ENCODE peak calls at places on chromosome X, in eight cellular contexts. F is cardiac muscle cell; Q is CD4-positive, CD25-positive, alpha-beta regulatory T cell; N is osteoblast; O is endothelial cell of umbilical vein; M is ovary; G is sigmoid colon; S is OCI-LY7. X is an unnamed sample.

GRCh38 chrX:107562482-107562881 is 65.8 kb upstream of the PRPS1 start:
- DNase-seq in G (no peak), N (peak; percentile 79), S (no peak), O (no peak), F (peak; percentile 64), Q (no peak), M (no peak), X (no peak)

GRCh38 chrX:31130457-31131215 is 58.8 kb upstream of the FTHL17 start:
- DNase-seq in G (no peak), O (no peak), Q (no peak), F (peak; percentile 26), S (no peak), M (no peak), N (no peak), X (no peak)

GRCh38 chrX:137033774-137034507 is at the start of gene GPR101:
- DNase-seq in N (no peak), G (no peak), Q (peak; percentile 16), F (no peak), O (no peak), S (no peak), M (no peak), X (no peak)

GRCh38 chrX:3820170-3820569 is 106.7 kb upstream of the PRKX start:
- DNase-seq in M (no peak), N (peak; percentile 77), Q (no peak), F (peak; percentile 61), S (no peak), O (no peak), G (no peak), X (no peak)

GRCh38 chrX:23756165-23756564 is 13.1 kb upstream of the ACOT9 start:
- DNase-seq in O (peak; percentile 54), M (no peak), G (peak; percentile 68), Q (peak; percentile 82), F (peak; percentile 65), N (peak; percentile 53), S (peak; percentile 73), X (peak; percentile 49)

GRCh38 chrX:136198010-136198409 is 50.7 kb downstream of the FHL1 start:
- DNase-seq in N (no peak), M (no peak), Q (no peak), G (no peak), S (no peak), O (no peak), F (no peak), X (no peak)

GRCh38 chrX:108485960-108486359 is 46.3 kb downstream of the COL4A5 start:
- DNase-seq in N (no peak), S (no peak), O (no peak), Q (no peak), G (no peak), F (no peak), M (no peak), X (no peak)

GRCh38 chrX:124256209-124256608 is 76.3 kb upstream of the TEX13D start:
- DNase-seq in O (no peak), G (peak; percentile 71), F (peak; percentile 16), S (no peak), Q (no peak), N (no peak), M (no peak), X (no peak)

GRCh38 chrX:134171661-134172587 is 65.1 kb upstream of the CCDC160 start:
- DNase-seq in S (no peak), Q (peak; percentile 62), F (peak; percentile 22), G (no peak), M (peak; percentile 29), O (peak; percentile 4), N (peak; percentile 47), X (no peak)

GRCh38 chrX:134173541-134174272 is 63.3 kb upstream of the CCDC160 start:
- DNase-seq in S (no peak), Q (peak; percentile 42), M (no peak), O (no peak), F (no peak), G (no peak), N (no peak), X (no peak)

GRCh38 chrX:134172588-134173259 is 64.3 kb upstream of the CCDC160 start:
- DNase-seq in Q (peak; percentile 56), N (peak; percentile 73), G (no peak), F (peak; percentile 8), S (no peak), M (peak; percentile 21), O (peak; percentile 10), X (peak; percentile 48)

GRCh38 chrX:134174859-134175258 is 62.1 kb upstream of the CCDC160 start:
- DNase-seq in Q (no peak), F (no peak), N (peak; percentile 35), O (no peak), M (no peak), S (no peak), G (no peak), X (no peak)

GRCh38 chrX:134174273-134174660 is 62.7 kb upstream of the CCDC160 start:
- DNase-seq in F (no peak), S (no peak), O (no peak), N (peak; percentile 69), M (no peak), G (no peak), Q (no peak), X (no peak)
- H3K4me1 ChIP-seq in F (peaks cover 42% of the 10 kb centered on the region), S (no peaks in the 10 kb centered on the region), O (no peaks in the 10 kb centered on the region), N (no peaks in the 10 kb centered on the region), M (no peaks in the 10 kb centered on the region), G (peaks cover 5% of the 10 kb centered on the region), Q (peaks cover 7% of the 10 kb centered on the region), X (no peaks in the 10 kb centered on the region)

GRCh38 chrX:129361566-129361965 is 161.7 kb downstream of the SMARCA1 start:
- DNase-seq in N (no peak), F (no peak), S (no peak), Q (no peak), M (no peak), O (no peak), G (no peak), X (no peak)

GRCh38 chrX:129359269-129359668 is 164.0 kb downstream of the SMARCA1 start:
- DNase-seq in N (peak; percentile 27), F (peak; percentile 2), O (peak; percentile 2), M (no peak), S (no peak), Q (no peak), G (no peak), X (no peak)

DNA sequence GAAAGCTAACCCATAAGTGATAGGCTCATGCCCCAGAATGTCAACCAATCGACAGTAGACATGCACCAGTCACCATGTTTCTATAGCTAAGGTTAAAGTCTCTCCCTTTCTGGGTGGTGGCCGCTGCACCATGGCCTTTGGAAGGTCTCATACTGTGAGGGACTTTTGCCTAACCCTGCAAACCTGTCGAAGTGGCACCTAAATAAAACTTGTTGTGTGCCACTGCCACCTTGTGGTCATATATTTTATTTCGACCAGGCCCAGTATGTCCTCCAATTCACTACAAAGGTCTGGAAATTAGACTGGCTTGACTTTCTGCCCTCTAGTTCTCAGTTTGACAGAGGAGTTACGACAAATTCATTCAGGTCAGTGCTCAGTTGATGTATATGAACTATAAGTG is 163.1 kb downstream of the SMARCA1 start:
- DNase-seq in M (no peak), Q (peak; percentile 63), N (no peak), O (peak; percentile 44), F (peak; percentile 43), S (peak; percentile 47), G (no peak), X (no peak)
- H3K27ac ChIP-seq in M (no peak overlapping the region), Q (no peak overlapping the region), N (no peak overlapping the region), O (no peak overlapping the region), F (no peak overlapping the region), S (no peak overlapping the region), G (no peak overlapping the region), X (no peak overlapping the region)

GRCh38 chrX:153792368-153792767 is 1.8 kb downstream of the IDH3G start:
- DNase-seq in O (no peak), M (no peak), N (no peak), F (no peak), S (no peak), G (no peak), Q (no peak), X (no peak)

GRCh38 chrX:153794018-153794896 is at the start of the genes IDH3G and SSR4:
- DNase-seq in M (peak; percentile 94), O (peak; percentile 96), Q (peak; percentile 95), N (peak; percentile 100), G (peak; percentile 97), F (peak; percentile 97), S (peak; percentile 94), X (peak; percentile 94)

GRCh38 chrX:153791104-153791852 is 2.9 kb downstream of the IDH3G start:
- DNase-seq in Q (no peak), G (no peak), S (no peak), N (no peak), F (no peak), O (no peak), M (no peak), X (no peak)

GRCh38 chrX:153793291-153793690 is 884 bp downstream of the IDH3G start:
- DNase-seq in N (no peak), S (no peak), O (no peak), Q (no peak), F (peak; percentile 5), G (no peak), M (no peak), X (no peak)

GRCh38 chrX:153789654-153790053 is 4.5 kb downstream of the IDH3G start:
- DNase-seq in N (no peak), O (no peak), Q (no peak), G (no peak), S (no peak), M (no peak), F (no peak), X (no peak)
- H3K36me3 ChIP-seq in N (peaks cover 4% of the 10 kb centered on the region), O (no peaks in the 10 kb centered on the region), Q (peaks cover 6% of the 10 kb centered on the region), G (no peaks in the 10 kb centered on the region), S (peaks cover 6% of the 10 kb centered on the region), M (no peaks in the 10 kb centered on the region), F (no peaks in the 10 kb centered on the region), X (peaks cover 46% of the 10 kb centered on the region)

GRCh38 chrX:19752043-19752442 is 135.4 kb downstream of the SH3KBP1 start:
- DNase-seq in O (no peak), G (no peak), Q (no peak), S (no peak), F (no peak), N (no peak), M (no peak), X (no peak)

GRCh38 chrX:19751068-19751467 is 136.3 kb downstream of the SH3KBP1 start:
- DNase-seq in F (no peak), N (no peak), G (no peak), M (no peak), S (no peak), O (no peak), Q (no peak), X (no peak)

GRCh38 chrX:19748898-19749680 is 138.3 kb downstream of the SH3KBP1 start:
- DNase-seq in G (no peak), F (no peak), Q (no peak), M (no peak), S (no peak), O (no peak), N (no peak), X (no peak)

GRCh38 chrX:19747672-19748610 is 139.5 kb downstream of the SH3KBP1 start:
- DNase-seq in F (no peak), N (no peak), M (no peak), G (peak; percentile 63), S (peak; percentile 83), O (no peak), Q (peak; percentile 93), X (peak; percentile 39)

DNA sequence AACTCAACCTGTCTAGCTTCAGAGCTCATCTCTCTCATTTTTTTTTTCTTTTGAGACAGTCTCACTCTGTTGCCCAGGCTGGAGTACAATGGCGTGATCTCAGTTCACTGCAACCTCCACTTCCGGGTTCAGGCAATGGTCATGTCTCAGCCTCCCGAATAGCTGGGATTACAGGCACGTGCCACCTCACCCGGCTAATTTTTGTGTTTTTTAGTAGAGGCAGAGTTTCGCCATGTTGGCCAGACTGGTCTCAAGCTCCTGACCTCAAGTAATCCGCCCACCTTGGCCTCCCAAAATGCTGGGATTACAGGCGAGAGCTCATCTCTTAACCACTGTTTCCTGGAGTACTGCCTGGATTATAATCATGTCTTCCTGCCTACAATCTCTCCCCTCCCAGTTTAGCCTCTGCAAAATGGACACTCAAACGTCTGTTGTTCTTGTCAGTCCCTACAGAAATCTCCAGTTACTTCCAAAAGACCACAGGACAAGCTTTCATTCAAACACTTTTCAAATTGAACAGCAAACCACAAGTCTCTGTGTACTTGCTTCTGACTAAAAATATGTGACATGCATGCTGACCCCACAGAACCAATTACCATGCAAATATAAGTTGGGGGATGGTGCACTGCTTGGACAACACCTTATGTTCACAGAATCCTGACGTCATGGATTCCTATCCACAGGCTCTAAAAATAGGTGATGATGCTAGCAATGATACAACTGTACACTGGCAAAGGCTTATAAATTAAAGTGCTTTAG is 137.2 kb downstream of the SH3KBP1 start:
- DNase-seq in Q (no peak), M (no peak), F (no peak), S (no peak), O (no peak), G (no peak), N (no peak), X (no peak)
- H3K4me1 ChIP-seq in Q (peaks cover 78% of the 10 kb centered on the region), M (no peaks in the 10 kb centered on the region), F (no peaks in the 10 kb centered on the region), S (peaks cover 98% of the 10 kb centered on the region), O (peaks cover 12% of the 10 kb centered on the region), G (no peaks in the 10 kb centered on the region), N (no peaks in the 10 kb centered on the region), X (peaks cover 19% of the 10 kb centered on the region)

X was measured in lower lobe of right lung.